ENCODE peak calls at places on chromosomes 6 and 20, in seven cellular contexts. R is stomach, Y is left ventricle myocardium inferior, E is psoas muscle, N is tibial artery, T is fibroblast of mammary gland, J is nephron progenitor cell. O is an unnamed sample.
A peak's percentile ranks its signal among the peaks of the same experiment; 100 is the strongest.

GRCh38 chr20:38924718-38925117 is 1.5 kb upstream of the FAM83D start:
- DNase-seq in R (no peak), Y (no peak), E (no peak), N (no peak), T (no peak), J (no peak), O (no peak)

GRCh38 chr6:96502915-96503314 is 18.7 kb upstream of the UFL1 start:
- DNase-seq in R (no peak), Y (no peak), E (no peak), N (no peak), T (no peak), J (no peak), O (no peak)

GRCh38 chr20:37992802-37993538 is 40.3 kb downstream of the TTI1 start:
- DNase-seq in R (no peak), Y (peak; percentile 39), E (peak; percentile 74), N (no peak), T (peak; percentile 86), J (peak; percentile 48), O (no peak)

GRCh38 chr20:18653736-18654447 is 66.0 kb downstream of the DTD1 start:
- DNase-seq in R (no peak), Y (no peak), E (no peak), N (no peak), T (no peak), J (no peak), O (no peak)

GRCh38 chr20:8721098-8721497 is 347.8 kb upstream of the PLCB4 start:
- DNase-seq in R (peak; percentile 39), Y (peak; percentile 15), E (no peak), N (peak; percentile 47), T (peak; percentile 70), J (peak; percentile 39), O (no peak)

GRCh38 chr6:39665871-39666270 is 59.3 kb downstream of the KIF6 start:
- DNase-seq in R (no peak), Y (no peak), E (no peak), N (no peak), T (no peak), J (no peak), O (no peak)

GRCh38 chr6:161394437-161394836 is 120.6 kb upstream of the AGPAT4 start:
- DNase-seq in R (no peak), Y (no peak), E (no peak), N (no peak), T (no peak), J (no peak), O (no peak)

GRCh38 chr20:49593441-49594142 is 25.7 kb upstream of the PTGIS start:
- DNase-seq in R (no peak), Y (no peak), E (no peak), N (no peak), T (no peak), J (no peak), O (no peak)

GRCh38 chr6:45610832-45611231 is 233.1 kb upstream of the SUPT3H start:
- DNase-seq in R (no peak), Y (no peak), E (no peak), N (no peak), T (no peak), J (no peak), O (no peak)

GRCh38 chr6:137233561-137234504 is 14.6 kb upstream of the IFNGR1 start:
- DNase-seq in R (no peak), Y (no peak), E (peak; percentile 67), N (peak; percentile 58), T (peak; percentile 98), J (no peak), O (no peak)

GRCh38 chr20:52490715-52491430 is 299.3 kb upstream of the ZFP64 start:
- DNase-seq in R (no peak), Y (no peak), E (no peak), N (no peak), T (peak; percentile 51), J (no peak), O (no peak)

GRCh38 chr6:39934060-39934757 is at the start of gene MOCS1:
- DNase-seq in R (peak; percentile 84), Y (peak; percentile 92), E (peak; percentile 94), N (peak; percentile 90), T (peak; percentile 66), J (peak; percentile 84), O (peak; percentile 87)

GRCh38 chr6:80156204-80156603 is 49.7 kb downstream of the BCKDHB start:
- DNase-seq in R (no peak), Y (no peak), E (no peak), N (no peak), T (no peak), J (no peak), O (no peak)

GRCh38 chr20:40438161-40438835 is 250.7 kb downstream of the MAFB start:
- DNase-seq in R (no peak), Y (no peak), E (no peak), N (no peak), T (no peak), J (no peak), O (peak; percentile 30)

GRCh38 chr6:69408886-69409285 is 387.9 kb downstream of the LMBRD1 start:
- DNase-seq in R (no peak), Y (no peak), E (no peak), N (no peak), T (no peak), J (no peak), O (no peak)

DNA sequence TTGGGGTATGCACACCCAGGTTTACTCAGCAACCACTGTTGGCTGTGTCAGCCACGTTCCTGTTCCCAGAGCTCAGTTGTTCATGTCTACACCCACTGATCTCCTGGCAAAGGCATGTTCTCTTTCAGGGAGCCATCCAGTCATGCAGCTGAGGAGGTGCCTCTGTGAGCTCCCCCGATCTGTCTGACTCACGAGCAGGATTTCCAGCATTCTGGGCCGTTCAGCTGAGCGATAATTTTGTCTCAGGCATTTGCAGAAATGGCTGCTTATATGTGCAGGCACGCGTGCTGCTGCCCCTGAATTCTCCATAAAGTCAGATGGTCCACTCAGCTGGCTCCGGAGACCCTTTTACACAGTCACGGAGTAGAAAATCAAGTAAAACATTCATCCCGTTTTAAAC is 78.4 kb upstream of the IYD start:
- DNase-seq in R (no peak), Y (no peak), E (no peak), N (no peak), T (peak; percentile 89), J (no peak), O (no peak)
- TF ChIP-seq CTCF in R (no peak), Y (no peak), E (no peak), N (no peak), T (no peak), J (no peak), O (no peak)

DNA sequence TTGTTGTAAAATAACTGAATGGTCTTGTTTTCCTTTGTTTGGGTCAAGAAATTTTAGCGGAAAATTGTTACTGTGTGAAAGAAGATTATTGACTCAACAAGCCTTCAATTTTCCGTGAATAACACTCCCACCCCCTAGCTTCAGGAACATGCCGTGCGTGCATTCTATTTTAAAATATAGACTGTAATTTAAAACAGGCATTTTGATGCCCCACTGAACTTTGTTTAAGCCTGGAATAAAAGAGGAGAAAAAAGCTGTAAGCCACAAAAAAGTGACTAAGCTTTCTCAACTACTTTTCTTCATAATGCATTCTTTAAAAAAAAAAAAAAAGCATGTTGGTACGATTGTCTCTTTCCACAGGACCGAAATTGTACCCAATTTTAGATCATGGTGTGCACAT is 166.0 kb downstream of the ARID1B start:
- DNase-seq in R (no peak), Y (no peak), E (no peak), N (no peak), T (peak; percentile 44), J (no peak), O (no peak)
- TF ChIP-seq CTCF in R (no peak), Y (no peak), E (no peak), N (no peak), T (no peak), J (no peak), O (peak; percentile 43)

GRCh38 chr6:152669894-152670293 is 27.8 kb upstream of the MYCT1 start:
- DNase-seq in R (no peak), Y (no peak), E (no peak), N (no peak), T (peak; percentile 51), J (no peak), O (no peak)
- TF ChIP-seq CTCF in R (no peak), Y (peak; percentile 58), E (peak; percentile 39), N (peak; percentile 9), T (peak; percentile 54), J (peak; percentile 14), O (peak; percentile 59)

GRCh38 chr20:46090095-46090388 is 280 bp upstream of the NCOA5 start:
- DNase-seq in R (no peak), Y (no peak), E (no peak), N (no peak), T (no peak), J (no peak), O (no peak)
- TF ChIP-seq CTCF in R (no peak), Y (no peak), E (no peak), N (no peak), T (no peak), J (no peak), O (no peak)

GRCh38 chr6:3844097-3844463 is 5.1 kb upstream of the FAM50B start:
- DNase-seq in R (no peak), Y (no peak), E (no peak), N (no peak), T (peak; percentile 69), J (no peak), O (no peak)
- TF ChIP-seq CTCF in R (no peak), Y (no peak), E (no peak), N (no peak), T (no peak), J (no peak), O (no peak)

GRCh38 chr20:59086923-59087322 is 44.3 kb upstream of the PRELID3B start:
- DNase-seq in R (no peak), Y (no peak), E (no peak), N (no peak), T (no peak), J (no peak), O (no peak)
- TF ChIP-seq CTCF in R (no peak), Y (no peak), E (no peak), N (no peak), T (no peak), J (no peak), O (no peak)

GRCh38 chr6:28135393-28135792 is 6.3 kb upstream of the ZKSCAN8 start:
- DNase-seq in R (no peak), Y (no peak), E (no peak), N (no peak), T (no peak), J (no peak), O (no peak)

GRCh38 chr6:28137458-28138020 is 4.1 kb upstream of the ZKSCAN8 start:
- DNase-seq in R (no peak), Y (no peak), E (no peak), N (no peak), T (peak; percentile 29), J (no peak), O (no peak)

GRCh38 chr6:28136585-28137457 is 4.9 kb upstream of the ZKSCAN8 start:
- DNase-seq in R (peak; percentile 89), Y (peak; percentile 90), E (peak; percentile 96), N (peak; percentile 90), T (peak; percentile 97), J (peak; percentile 82), O (peak; percentile 93)

GRCh38 chr6:28134716-28135115 is 7.0 kb upstream of the ZKSCAN8 start:
- DNase-seq in R (no peak), Y (no peak), E (no peak), N (no peak), T (no peak), J (no peak), O (no peak)

DNA sequence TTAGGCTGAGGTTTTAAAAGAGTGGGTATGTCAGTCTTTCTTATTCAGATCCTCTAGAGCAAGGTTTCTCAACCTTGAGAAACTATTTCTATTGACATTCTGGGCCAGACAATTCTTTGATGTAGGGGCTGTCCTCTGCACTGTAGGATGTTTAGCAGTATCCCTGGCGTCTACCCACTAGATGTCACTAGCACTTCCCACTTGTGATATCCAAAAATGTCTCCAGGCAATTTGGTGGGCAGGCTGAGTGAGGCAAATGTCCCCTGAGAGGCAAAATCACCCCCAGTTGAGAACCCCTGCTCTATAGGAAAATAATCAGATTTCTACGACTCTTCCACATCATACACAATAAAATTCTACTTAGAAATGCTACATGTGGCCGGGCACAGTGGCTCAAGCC is 7.7 kb upstream of the ZKSCAN8 start:
- DNase-seq in R (no peak), Y (no peak), E (no peak), N (no peak), T (peak; percentile 55), J (no peak), O (no peak)
- TF ChIP-seq CTCF in R (no peak), Y (peak; percentile 53), E (peak; percentile 33), N (no peak), T (peak; percentile 49), J (peak; percentile 21), O (peak; percentile 61)